ENCODE peak calls at places on chromosomes 3 and 15, in five cellular contexts. One of them, this sample, is unnamed.

GRCh38 chr3:186653079-186653710 is 12.6 kb upstream of the HRG start:
- DNase-seq in neuronal stem cell: no peak
- DNase-seq in mesenchymal stem cell: no peak
- DNase-seq in IMR-90: no peak
- DNase-seq in H1: no peak
- DNase-seq in this sample: no peak

GRCh38 chr3:58008140-58009025 is at the start of gene FLNB:
- DNase-seq in neuronal stem cell: peak; percentile 68
- DNase-seq in mesenchymal stem cell: peak; percentile 71
- DNase-seq in IMR-90: peak; percentile 54
- DNase-seq in H1: no peak
- DNase-seq in this sample: peak; percentile 86

GRCh38 chr15:70569139-70569717 is 194.1 kb downstream of the UACA start:
- DNase-seq in neuronal stem cell: no peak
- DNase-seq in mesenchymal stem cell: peak; percentile 62
- DNase-seq in IMR-90: peak; percentile 71
- DNase-seq in H1: no peak
- DNase-seq in this sample: peak; percentile 32

GRCh38 chr3:48634661-48635221 is 520 bp downstream of the SLC26A6 start:
- DNase-seq in neuronal stem cell: peak; percentile 38
- DNase-seq in mesenchymal stem cell: peak; percentile 75
- DNase-seq in IMR-90: peak; percentile 51
- DNase-seq in H1: peak; percentile 46
- DNase-seq in this sample: peak; percentile 74

GRCh38 chr3:197007296-197007940 is 22.2 kb downstream of the MELTF start:
- DNase-seq in neuronal stem cell: no peak
- DNase-seq in mesenchymal stem cell: no peak
- DNase-seq in IMR-90: no peak
- DNase-seq in H1: no peak
- DNase-seq in this sample: no peak

GRCh38 chr3:46986782-46987484 is 7.5 kb downstream of the NBEAL2 start:
- DNase-seq in neuronal stem cell: no peak
- DNase-seq in mesenchymal stem cell: no peak
- DNase-seq in IMR-90: no peak
- DNase-seq in H1: no peak
- DNase-seq in this sample: no peak

GRCh38 chr3:59654953-59655430 is 605.2 kb upstream of the CFAP20DC start:
- DNase-seq in neuronal stem cell: no peak
- DNase-seq in mesenchymal stem cell: no peak
- DNase-seq in IMR-90: no peak
- DNase-seq in H1: no peak
- DNase-seq in this sample: no peak

GRCh38 chr15:49693491-49693890 is 72.6 kb downstream of the DTWD1 start:
- DNase-seq in neuronal stem cell: no peak
- DNase-seq in mesenchymal stem cell: no peak
- DNase-seq in IMR-90: peak; percentile 33
- DNase-seq in H1: no peak
- DNase-seq in this sample: no peak

GRCh38 chr3:31423522-31423921 is 109.2 kb upstream of the STT3B start:
- DNase-seq in neuronal stem cell: no peak
- DNase-seq in mesenchymal stem cell: peak; percentile 33
- DNase-seq in IMR-90: peak; percentile 57
- DNase-seq in H1: no peak
- DNase-seq in this sample: no peak

GRCh38 chr15:78006567-78007205 is 70.8 kb downstream of the TBC1D2B start:
- DNase-seq in neuronal stem cell: no peak
- DNase-seq in mesenchymal stem cell: no peak
- DNase-seq in IMR-90: no peak
- DNase-seq in H1: no peak
- DNase-seq in this sample: no peak

GRCh38 chr3:21670386-21670785 is 80.6 kb downstream of the ZNF385D start:
- DNase-seq in neuronal stem cell: no peak
- DNase-seq in mesenchymal stem cell: no peak
- DNase-seq in IMR-90: no peak
- DNase-seq in H1: no peak
- DNase-seq in this sample: no peak

GRCh38 chr3:70570584-70570983 is 258.1 kb upstream of the MDFIC2 start:
- DNase-seq in neuronal stem cell: no peak
- DNase-seq in mesenchymal stem cell: no peak
- DNase-seq in IMR-90: no peak
- DNase-seq in H1: no peak
- DNase-seq in this sample: no peak

GRCh38 chr3:22980346-22980745 is 222.8 kb upstream of the UBE2E2 start:
- DNase-seq in neuronal stem cell: no peak
- DNase-seq in mesenchymal stem cell: peak; percentile 47
- DNase-seq in IMR-90: peak; percentile 24
- DNase-seq in H1: no peak
- DNase-seq in this sample: no peak

GRCh38 chr3:133578548-133579191 is 5.2 kb downstream of the CDV3 start:
- DNase-seq in neuronal stem cell: no peak
- DNase-seq in mesenchymal stem cell: peak; percentile 65
- DNase-seq in IMR-90: peak; percentile 55
- DNase-seq in H1: no peak
- DNase-seq in this sample: no peak

GRCh38 chr15:60373327-60373726 is 24.5 kb downstream of the ANXA2 start:
- DNase-seq in neuronal stem cell: no peak
- DNase-seq in mesenchymal stem cell: peak; percentile 36
- DNase-seq in IMR-90: no peak
- DNase-seq in H1: no peak
- DNase-seq in this sample: no peak

GRCh38 chr3:156978471-156978961 is 152.4 kb downstream of the LEKR1 start:
- DNase-seq in neuronal stem cell: no peak
- DNase-seq in mesenchymal stem cell: no peak
- DNase-seq in IMR-90: peak; percentile 27
- DNase-seq in H1: no peak
- DNase-seq in this sample: no peak

GRCh38 chr3:133941390-133941789 is 45.7 kb upstream of the RAB6B start:
- DNase-seq in neuronal stem cell: no peak
- DNase-seq in mesenchymal stem cell: no peak
- DNase-seq in IMR-90: peak; percentile 52
- DNase-seq in H1: no peak
- DNase-seq in this sample: peak; percentile 41

GRCh38 chr3:158792709-158793108 is 9.1 kb upstream of the MFSD1 start:
- DNase-seq in neuronal stem cell: no peak
- DNase-seq in mesenchymal stem cell: peak; percentile 87
- DNase-seq in IMR-90: peak; percentile 95
- DNase-seq in H1: no peak
- DNase-seq in this sample: no peak

GRCh38 chr15:74451861-74452835 is 8.8 kb downstream of the UBL7 start:
- DNase-seq in neuronal stem cell: no peak
- DNase-seq in mesenchymal stem cell: no peak
- DNase-seq in IMR-90: no peak
- DNase-seq in H1: no peak
- DNase-seq in this sample: no peak

GRCh38 chr3:148957586-148957985 is 33.8 kb upstream of the GYG1 start:
- DNase-seq in neuronal stem cell: no peak
- DNase-seq in mesenchymal stem cell: no peak
- DNase-seq in IMR-90: no peak
- DNase-seq in H1: peak; percentile 49
- DNase-seq in this sample: peak; percentile 79

GRCh38 chr3:111585214-111585613 is 9.9 kb downstream of the ZBED2 start:
- DNase-seq in neuronal stem cell: no peak
- DNase-seq in mesenchymal stem cell: no peak
- DNase-seq in IMR-90: peak; percentile 10
- DNase-seq in H1: no peak
- DNase-seq in this sample: no peak

GRCh38 chr3:127421943-127422662 is 134.3 kb upstream of the PRR20G start:
- DNase-seq in neuronal stem cell: no peak
- DNase-seq in mesenchymal stem cell: no peak
- DNase-seq in IMR-90: no peak
- DNase-seq in H1: no peak
- DNase-seq in this sample: no peak

GRCh38 chr3:43624619-43625305 is 3.0 kb upstream of the ANO10 start:
- DNase-seq in neuronal stem cell: no peak
- DNase-seq in mesenchymal stem cell: no peak
- DNase-seq in IMR-90: no peak
- DNase-seq in H1: no peak
- DNase-seq in this sample: no peak

GRCh38 chr3:177934001-177934891 is 602.0 kb upstream of the KCNMB2 start:
- DNase-seq in neuronal stem cell: no peak
- DNase-seq in mesenchymal stem cell: peak; percentile 41
- DNase-seq in IMR-90: peak; percentile 60
- DNase-seq in H1: no peak
- DNase-seq in this sample: no peak

GRCh38 chr3:21801631-21802030 is 50.6 kb upstream of the ZNF385D start:
- DNase-seq in neuronal stem cell: no peak
- DNase-seq in mesenchymal stem cell: no peak
- DNase-seq in IMR-90: no peak
- DNase-seq in H1: no peak
- DNase-seq in this sample: no peak

DNA sequence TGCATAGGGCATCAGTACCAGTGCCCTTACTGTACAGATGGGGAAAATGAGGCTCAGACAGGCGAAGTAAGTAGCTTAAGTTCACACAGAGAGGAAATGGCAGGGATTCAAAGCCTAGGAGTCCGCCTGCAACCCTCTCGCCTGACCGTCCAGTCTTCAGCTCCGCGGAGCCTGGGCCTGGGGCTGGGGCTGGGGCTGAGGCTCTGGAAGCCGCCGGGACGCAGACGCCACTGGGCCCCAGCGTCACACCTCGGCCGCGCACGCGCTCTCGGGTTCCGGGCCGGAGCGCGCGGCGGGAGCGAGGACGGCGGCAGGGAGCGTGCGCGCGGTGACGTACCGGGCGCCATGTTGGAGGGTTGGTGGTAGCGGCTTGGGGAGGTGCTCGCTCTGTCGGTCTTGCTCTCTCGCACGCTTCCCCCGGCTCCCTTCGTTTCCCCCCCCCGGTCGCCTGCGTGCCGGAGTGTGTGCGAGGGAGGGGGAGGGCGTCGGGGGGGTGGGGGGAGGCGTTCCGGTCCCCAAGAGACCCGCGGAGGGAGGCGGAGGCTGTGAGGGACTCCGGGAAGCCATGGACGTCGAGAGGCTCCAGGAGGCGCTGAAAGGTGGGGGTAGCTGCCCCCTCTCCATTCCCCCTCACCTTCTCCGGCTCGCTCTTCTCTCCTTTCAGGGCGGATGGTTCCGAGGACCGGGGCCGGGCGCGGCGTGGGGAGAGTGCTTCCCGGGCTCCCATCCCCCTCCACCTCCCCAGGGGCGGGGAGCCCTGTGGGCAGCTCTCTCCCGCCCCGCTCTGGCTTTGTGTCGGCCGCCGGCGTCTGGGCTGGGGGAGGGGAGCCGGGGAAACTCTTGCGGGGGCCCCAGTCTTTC is at the start of gene PPP4R2:
- DNase-seq in neuronal stem cell: peak; percentile 83
- DNase-seq in mesenchymal stem cell: peak; percentile 93
- DNase-seq in IMR-90: peak; percentile 88
- DNase-seq in H1: peak; percentile 57
- DNase-seq in this sample: peak; percentile 89
- H3K18ac ChIP-seq in neuronal stem cell: peak within 1 kb of the TSS; percentile 96
- H3K18ac ChIP-seq in mesenchymal stem cell: peak within 1 kb of the TSS; percentile 96
- H3K18ac ChIP-seq in IMR-90: peak within 1 kb of the TSS; percentile 88
- H3K18ac ChIP-seq in H1: peak within 1 kb of the TSS; percentile 99
- H3K18ac ChIP-seq in this sample: peak within 1 kb of the TSS; percentile 95

GRCh38 chr15:92915766-92916435 is 15.8 kb downstream of the CHD2 start:
- DNase-seq in neuronal stem cell: no peak
- DNase-seq in mesenchymal stem cell: no peak
- DNase-seq in IMR-90: peak; percentile 47
- DNase-seq in H1: no peak
- DNase-seq in this sample: no peak
- H3K4me1 ChIP-seq in neuronal stem cell: peaks cover 7% of the 10 kb centered on the region
- H3K4me1 ChIP-seq in mesenchymal stem cell: peaks cover 13% of the 10 kb centered on the region
- H3K4me1 ChIP-seq in IMR-90: peaks cover 22% of the 10 kb centered on the region
- H3K4me1 ChIP-seq in H1: no peaks in the 10 kb centered on the region
- H3K4me1 ChIP-seq in this sample: peaks cover 8% of the 10 kb centered on the region

DNA sequence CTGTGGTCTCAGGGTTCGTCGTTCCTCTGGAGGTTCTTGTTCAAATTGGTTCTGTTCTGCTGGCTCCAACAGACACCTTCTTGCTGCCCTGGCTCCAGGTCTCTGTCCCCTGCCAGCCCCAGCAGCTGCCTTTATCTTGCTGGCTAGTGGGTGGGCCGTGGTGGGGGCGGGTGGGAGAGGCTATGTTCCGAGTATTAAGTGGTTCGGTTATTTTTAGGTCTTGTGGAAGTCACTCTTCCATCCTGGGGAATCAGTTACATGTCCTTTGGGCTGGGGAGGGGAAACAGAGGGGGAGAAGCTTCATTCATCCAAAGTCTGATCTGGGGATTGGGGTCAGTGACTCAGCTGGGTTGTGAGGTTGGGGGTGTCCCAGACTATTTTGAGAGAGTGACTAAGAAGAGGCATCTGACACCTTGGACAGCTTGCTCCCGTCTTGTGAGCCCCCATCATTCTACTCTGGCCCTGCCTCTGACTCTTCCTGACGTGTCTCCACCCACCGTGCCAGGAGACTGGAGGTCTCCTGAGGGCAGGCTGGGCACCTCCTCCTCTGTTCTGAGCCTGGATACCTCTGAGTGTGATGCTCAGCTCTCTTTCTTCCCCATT is at the start of gene XIRP1:
- DNase-seq in neuronal stem cell: no peak
- DNase-seq in mesenchymal stem cell: peak; percentile 35
- DNase-seq in IMR-90: peak; percentile 33
- DNase-seq in H1: no peak
- DNase-seq in this sample: no peak
- H3K18ac ChIP-seq in neuronal stem cell: peak within 1 kb of the TSS; percentile 71
- H3K18ac ChIP-seq in mesenchymal stem cell: no peak within 1 kb of the TSS
- H3K18ac ChIP-seq in IMR-90: no peak within 1 kb of the TSS
- H3K18ac ChIP-seq in H1: no peak within 1 kb of the TSS
- H3K18ac ChIP-seq in this sample: no peak within 1 kb of the TSS

GRCh38 chr3:122984650-122985049 is 42.9 kb downstream of the SEMA5B start:
- DNase-seq in neuronal stem cell: no peak
- DNase-seq in mesenchymal stem cell: no peak
- DNase-seq in IMR-90: no peak
- DNase-seq in H1: no peak
- DNase-seq in this sample: no peak
- H3K4me1 ChIP-seq in neuronal stem cell: peaks cover 60% of the 10 kb centered on the region
- H3K4me1 ChIP-seq in mesenchymal stem cell: peaks cover 3% of the 10 kb centered on the region
- H3K4me1 ChIP-seq in IMR-90: no peaks in the 10 kb centered on the region
- H3K4me1 ChIP-seq in H1: peaks cover 23% of the 10 kb centered on the region
- H3K4me1 ChIP-seq in this sample: peaks cover 25% of the 10 kb centered on the region